ENCODE peak calls at places on chromosomes 4 and X, in eight cellular contexts. F is spleen; Q is aorta; G is effector memory CD8-positive, alpha-beta T cell; L is fibroblast of gingiva; C is progenitor cell of endocrine pancreas; S is D341Med; V is H54. O is an unnamed sample.

GRCh38 chr4:157616741-157617472 is 396.4 kb downstream of the GRIA2 start:
- DNase-seq in F (no peak), Q (no peak), G (no peak), L (no peak), C (no peak), S (no peak), V (no peak), O (no peak)

GRCh38 chr4:109572154-109572553 is 12.1 kb downstream of the MCUB start:
- DNase-seq in F (no peak), Q (no peak), G (no peak), L (no peak), C (no peak), S (no peak), V (no peak), O (no peak)

GRCh38 chr4:11451720-11452119 is 23.0 kb upstream of the HS3ST1 start:
- DNase-seq in F (no peak), Q (no peak), G (no peak), L (no peak), C (no peak), S (no peak), V (no peak), O (no peak)

GRCh38 chrX:28880136-28880535 is 292.9 kb downstream of the IL1RAPL1 start:
- DNase-seq in F (no peak), Q (no peak), G (no peak), L (no peak), C (no peak), S (no peak), V (no peak), O (no peak)

GRCh38 chr4:68904786-68905185 is 46.8 kb downstream of the UGT2A3 start:
- DNase-seq in F (no peak), Q (no peak), G (no peak), L (no peak), C (no peak), S (no peak), V (no peak), O (no peak)

GRCh38 chr4:175970734-175971133 is 94.9 kb upstream of the WDR17 start:
- DNase-seq in F (no peak), Q (no peak), G (no peak), L (no peak), C (no peak), S (no peak), V (no peak), O (no peak)

GRCh38 chr4:182384496-182385155 is 141.4 kb downstream of the TENM3 start:
- DNase-seq in F (no peak), Q (no peak), G (no peak), L (no peak), C (no peak), S (no peak), V (no peak), O (no peak)

GRCh38 chr4:151774324-151774723 is 13.5 kb upstream of the GATB start:
- DNase-seq in F (no peak), Q (no peak), G (no peak), L (no peak), C (no peak), S (no peak), V (no peak), O (no peak)

GRCh38 chrX:63511361-63511760 is 160.2 kb upstream of the SPIN4 start:
- DNase-seq in F (no peak), Q (no peak), G (no peak), L (no peak), C (no peak), S (no peak), V (no peak), O (no peak)

GRCh38 chrX:130543603-130544002 is 141.8 kb downstream of the RBMX2 start:
- DNase-seq in F (no peak), Q (no peak), G (no peak), L (no peak), C (no peak), S (no peak), V (no peak), O (no peak)

GRCh38 chrX:21408324-21408723 is 34.1 kb downstream of the CNKSR2 start:
- DNase-seq in F (no peak), Q (no peak), G (no peak), L (no peak), C (no peak), S (no peak), V (no peak), O (no peak)

GRCh38 chr4:48909697-48910096 is 3.1 kb upstream of the OCIAD2 start:
- DNase-seq in F (no peak), Q (peak; percentile 77), G (no peak), L (peak; percentile 84), C (no peak), S (no peak), V (peak; percentile 70), O (peak; percentile 80)

GRCh38 chrX:2388669-2389068 is 112.1 kb downstream of the DHRSX start:
- DNase-seq in F (no peak), Q (no peak), G (no peak), L (no peak), C (no peak), S (no peak), V (no peak), O (no peak)

GRCh38 chrX:1554469-1555210 is 17.7 kb upstream of the P2RY8 start:
- DNase-seq in F (peak; percentile 87), Q (no peak), G (peak; percentile 64), L (no peak), C (no peak), S (no peak), V (no peak), O (no peak)